ENCODE peak calls at places on chromosome X, in four cellular contexts. Q, S, P and L are unnamed samples.

GRCh38 chrX:78595901-78596502 is 63.1 kb downstream of the RTL3 start:
- DNase-seq in Q (no peak), S (no peak), P (peak), L (peak)

GRCh38 chrX:151702021-151702714 is 6.9 kb downstream of the PRRG3 start:
- DNase-seq in P (no peak), Q (no peak), S (no peak), L (no peak)

GRCh38 chrX:138648570-138648969 is 62.9 kb downstream of the FGF13 start:
- DNase-seq in P (no peak), S (no peak), Q (no peak), L (no peak)

GRCh38 chrX:53116101-53116500 is 22.2 kb downstream of the KANTR start:
- DNase-seq in Q (peak), S (no peak), P (no peak), L (no peak)

GRCh38 chrX:134548257-134548732 is 88.3 kb downstream of the HPRT1 start:
- DNase-seq in S (no peak), P (no peak), Q (no peak), L (peak)

GRCh38 chrX:21926527-21927278 is 13.8 kb upstream of the SMS start:
- DNase-seq in Q (no peak), P (no peak), S (peak), L (no peak)

GRCh38 chrX:109954333-109954732 is 48.6 kb upstream of the TMEM164 start:
- DNase-seq in P (peak), Q (no peak), S (no peak), L (no peak)

GRCh38 chrX:74781507-74782034 is 143.7 kb downstream of the NEXMIF start:
- DNase-seq in S (no peak), P (no peak), Q (no peak), L (no peak)

GRCh38 chrX:28586891-28587635 is at the start of gene IL1RAPL1:
- DNase-seq in P (no peak), Q (no peak), S (peak), L (no peak)

GRCh38 chrX:34467437-34467836 is 189.6 kb downstream of the TMEM47 start:
- DNase-seq in S (no peak), P (no peak), Q (no peak), L (no peak)

GRCh38 chrX:138858438-138858837 is 146.9 kb upstream of the FGF13 start:
- DNase-seq in P (no peak), S (no peak), Q (no peak), L (no peak)

GRCh38 chrX:20418379-20418778 is 151.7 kb upstream of the RPS6KA3 start:
- DNase-seq in S (no peak), Q (no peak), P (no peak), L (peak)

GRCh38 chrX:8284131-8284530 is 113.1 kb upstream of the VCX2 start:
- DNase-seq in S (no peak), Q (no peak), P (no peak), L (no peak)

GRCh38 chrX:15737957-15738685 is at the start of gene CA5B:
- DNase-seq in P (peak), Q (peak), S (peak), L (peak)

GRCh38 chrX:43566170-43566569 is 89.9 kb upstream of the MAOA start:
- DNase-seq in P (no peak), Q (no peak), S (no peak), L (no peak)

GRCh38 chrX:1086444-1087409 is 125.7 kb downstream of the CRLF2 start:
- DNase-seq in P (no peak), S (peak), Q (no peak), L (no peak)

GRCh38 chrX:47628980-47629379 is 750 bp downstream of the CFP start:
- DNase-seq in Q (no peak), P (no peak), S (no peak), L (peak)
- TF ChIP-seq CTCF in Q (no peak), P (no peak), S (no peak), L (no peak)

GRCh38 chrX:122777766-122778165 is 406.3 kb upstream of the GRIA3 start:
- DNase-seq in S (no peak), Q (no peak), P (no peak), L (no peak)
- TF ChIP-seq CTCF in S (no peak), Q (no peak), P (no peak), L (no peak)

GRCh38 chrX:11531226-11531625 is 134.5 kb downstream of the ARHGAP6 start:
- DNase-seq in S (no peak), P (no peak), Q (no peak), L (no peak)

GRCh38 chrX:11530621-11531020 is 135.1 kb downstream of the ARHGAP6 start:
- DNase-seq in Q (no peak), P (no peak), S (no peak), L (no peak)

GRCh38 chrX:11528623-11529022 is 137.1 kb downstream of the ARHGAP6 start:
- DNase-seq in P (no peak), Q (no peak), S (no peak), L (no peak)

DNA sequence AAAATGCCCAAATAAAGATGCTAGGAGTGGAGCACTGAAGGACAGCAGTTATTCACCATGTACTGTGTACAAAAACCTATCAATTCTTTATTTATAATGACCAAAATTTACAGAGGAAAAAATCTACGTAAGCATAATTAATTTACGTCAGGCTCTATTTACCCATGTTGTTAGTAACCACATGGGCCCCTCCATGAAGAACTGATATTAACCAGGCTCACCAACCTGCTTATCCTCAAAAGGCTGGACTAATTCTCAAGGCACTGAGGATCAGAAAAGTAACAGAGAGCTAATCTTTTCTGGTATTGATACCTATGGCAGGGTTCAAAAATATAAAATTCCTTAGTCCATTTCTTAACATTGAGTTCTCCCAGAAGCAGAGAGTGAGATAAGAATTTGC is 140.0 kb downstream of the ARHGAP6 start:
- DNase-seq in Q (no peak), P (no peak), S (no peak), L (no peak)
- TF ChIP-seq CTCF in Q (no peak), P (no peak), S (no peak), L (no peak)

DNA sequence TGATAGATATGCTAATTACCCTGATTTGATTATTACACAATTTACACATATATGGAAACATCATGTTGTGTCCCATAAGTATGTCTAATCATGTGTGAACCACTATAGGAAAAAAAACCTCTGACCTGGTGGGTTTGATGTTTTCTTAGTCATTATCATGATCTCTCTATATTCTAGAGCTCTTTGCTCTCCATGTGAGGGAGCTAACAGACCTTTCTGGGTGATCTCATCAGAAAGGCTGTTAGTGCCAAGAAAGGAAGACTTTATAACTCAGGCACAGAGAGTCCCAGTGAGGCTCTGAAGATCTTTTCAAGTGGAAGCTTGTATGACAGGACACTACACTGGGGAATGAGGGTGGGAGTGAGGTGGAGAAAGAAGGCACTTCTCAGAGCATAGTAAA is 527.7 kb upstream of the MAGEB2 start:
- DNase-seq in P (no peak), S (no peak), Q (no peak), L (no peak)
- TF ChIP-seq CTCF in P (no peak), S (peak), Q (no peak), L (no peak)

DNA sequence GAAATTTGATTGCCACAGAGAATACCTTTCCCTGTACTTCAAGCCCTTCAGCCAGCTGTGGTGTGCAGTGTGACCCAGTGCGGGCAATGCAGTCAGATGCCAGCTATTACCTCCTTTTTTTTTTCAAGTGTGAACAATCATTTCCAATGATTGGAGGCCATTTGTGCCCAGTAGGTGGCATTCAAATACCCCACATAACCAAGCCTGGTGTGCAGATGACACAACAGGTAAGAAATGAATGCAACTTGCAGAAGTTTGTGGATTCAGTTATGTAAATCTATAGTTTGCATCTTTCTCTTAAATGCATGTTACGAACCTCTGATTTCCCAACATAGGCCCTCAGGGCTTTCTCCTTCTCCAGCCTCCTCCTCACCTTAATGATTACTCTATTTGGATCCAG is 98.0 kb downstream of the CLCN4 start:
- DNase-seq in Q (no peak), S (no peak), P (no peak), L (no peak)
- TF ChIP-seq CTCF in Q (peak), S (peak), P (no peak), L (no peak)

DNA sequence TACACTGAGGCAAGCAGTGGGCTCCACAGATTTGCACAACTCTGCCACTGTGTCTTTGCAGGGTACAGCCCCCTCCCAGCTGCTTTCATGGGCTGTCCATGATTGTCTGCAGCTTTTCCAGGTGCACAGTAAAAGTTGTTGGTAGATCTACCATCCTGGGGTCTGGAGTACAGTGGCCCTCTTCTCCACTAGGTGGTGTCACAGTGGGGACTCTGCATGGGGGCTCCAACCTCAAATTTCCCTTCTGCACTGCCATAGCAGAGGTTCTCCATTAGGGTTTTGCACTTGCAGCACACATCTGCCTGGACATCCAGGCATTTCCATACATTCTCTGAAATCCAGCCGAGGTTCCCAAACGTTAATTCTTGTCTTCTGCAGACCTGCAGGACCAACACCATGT is 1002.3 kb downstream of the FAM133A start:
- DNase-seq in P (no peak), Q (no peak), S (no peak), L (no peak)
- TF ChIP-seq CTCF in P (no peak), Q (no peak), S (no peak), L (no peak)

GRCh38 chrX:30196322-30196721 is 19.0 kb upstream of the MAGEB2 start:
- DNase-seq in Q (no peak), S (no peak), P (no peak), L (no peak)
- TF ChIP-seq CTCF in Q (no peak), S (peak), P (no peak), L (no peak)

DNA sequence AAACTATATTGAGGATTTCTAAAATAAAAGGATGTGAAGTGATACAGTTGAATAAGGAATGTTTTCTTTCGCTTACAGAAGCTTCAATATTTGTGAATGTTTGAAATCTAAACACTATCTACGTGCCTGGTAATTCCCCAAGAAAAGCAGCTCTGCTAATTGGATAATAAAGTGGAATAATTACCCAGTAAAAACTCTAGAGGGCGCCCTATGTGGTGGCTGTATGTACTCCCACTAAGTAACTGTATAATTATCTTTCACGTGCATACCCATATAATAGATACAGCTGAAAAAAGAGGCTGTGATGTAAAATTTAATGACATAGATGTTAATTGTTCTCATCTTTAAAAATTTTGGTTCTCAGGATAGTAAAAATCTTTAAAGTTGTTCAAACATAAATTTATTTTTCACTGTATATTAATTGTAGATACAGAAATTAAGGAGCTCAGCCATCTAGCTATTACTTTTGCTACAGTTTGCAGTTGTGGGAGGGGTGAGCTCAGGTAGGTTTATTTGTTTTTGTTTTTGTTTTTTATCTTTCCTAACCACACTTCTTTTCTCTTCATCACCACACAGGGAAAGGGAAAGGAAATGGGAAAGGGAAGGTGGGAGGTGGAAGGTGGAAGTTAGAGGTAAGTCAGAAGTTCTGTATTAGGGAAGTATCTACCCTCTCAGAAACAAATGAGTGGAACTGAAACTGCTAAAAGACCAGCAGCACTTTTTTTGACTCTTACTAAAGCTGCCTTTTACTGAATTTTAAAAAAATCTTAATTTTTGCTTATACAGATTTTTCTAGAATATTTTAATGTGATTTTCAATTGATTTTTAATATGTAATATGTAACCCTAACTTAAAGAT is 151.7 kb upstream of the RPS6KA6 start:
- DNase-seq in Q (no peak), S (no peak), P (no peak), L (no peak)
- TF ChIP-seq CTCF in Q (peak), S (peak), P (peak), L (peak)

GRCh38 chrX:46683023-46683422 is 75.9 kb downstream of the SLC9A7 start:
- DNase-seq in P (no peak), S (no peak), Q (no peak), L (no peak)
- TF ChIP-seq CTCF in P (no peak), S (peak), Q (no peak), L (no peak)